ENCODE peak calls at places on chromosomes 12 and 14, in six cellular contexts. O is cardiac fibroblast, P is nephron progenitor cell, R is cardiac muscle cell, X is tibial nerve, K is NB4. Y is an unnamed sample.

GRCh38 chr12:26277511-26278246 is 82.3 kb downstream of the SSPN start:
- DNase-seq in O (no peak), P (no peak), R (no peak), X (no peak), K (peak; percentile 51), Y (no peak)

GRCh38 chr14:36524874-36525745 is 5.1 kb upstream of the NKX2-1 start:
- DNase-seq in O (no peak), P (peak; percentile 86), R (peak; percentile 85), X (no peak), K (peak; percentile 13), Y (no peak)

GRCh38 chr12:42893802-42894201 is 304.3 kb upstream of the PRICKLE1 start:
- DNase-seq in O (no peak), P (no peak), R (no peak), X (no peak), K (no peak), Y (no peak)

GRCh38 chr12:124938606-124939427 is 24.4 kb upstream of the UBC start:
- DNase-seq in O (peak; percentile 95), P (peak; percentile 59), R (peak; percentile 81), X (peak; percentile 56), K (no peak), Y (peak; percentile 64)

GRCh38 chr12:126487581-126487980 is 1422.3 kb downstream of the AACS start:
- DNase-seq in O (no peak), P (no peak), R (no peak), X (no peak), K (no peak), Y (no peak)

GRCh38 chr14:73250317-73250713 is 13.0 kb downstream of the PAPLN start:
- DNase-seq in O (no peak), P (no peak), R (no peak), X (no peak), K (no peak), Y (no peak)

GRCh38 chr12:52063081-52063985 is 6.4 kb upstream of the ATG101 start:
- DNase-seq in O (no peak), P (no peak), R (no peak), X (no peak), K (no peak), Y (no peak)

GRCh38 chr14:54106802-54107377 is 150.3 kb upstream of the BMP4 start:
- DNase-seq in O (peak; percentile 28), P (no peak), R (peak; percentile 4), X (no peak), K (no peak), Y (no peak)

GRCh38 chr14:92819011-92819410 is 24.9 kb downstream of the GOLGA5 start:
- DNase-seq in O (no peak), P (no peak), R (no peak), X (no peak), K (no peak), Y (no peak)

GRCh38 chr12:25784669-25785068 is 173.8 kb upstream of the RASSF8 start:
- DNase-seq in O (no peak), P (no peak), R (no peak), X (no peak), K (no peak), Y (no peak)

GRCh38 chr14:92786427-92786756 is 7.7 kb upstream of the GOLGA5 start:
- DNase-seq in O (no peak), P (no peak), R (no peak), X (no peak), K (no peak), Y (no peak)

GRCh38 chr14:103915616-103916015 is 12.6 kb upstream of the TDRD9 start:
- DNase-seq in O (no peak), P (no peak), R (no peak), X (no peak), K (no peak), Y (no peak)

GRCh38 chr14:34003691-34004090 is 52.8 kb upstream of the EGLN3 start:
- DNase-seq in O (no peak), P (no peak), R (no peak), X (no peak), K (no peak), Y (no peak)

GRCh38 chr12:10213168-10214130 is 772 bp downstream of the GABARAPL1 start:
- DNase-seq in O (peak; percentile 91), P (peak; percentile 64), R (peak; percentile 52), X (peak; percentile 70), K (peak; percentile 95), Y (peak; percentile 85)

GRCh38 chr12:74365178-74365964 is 172.3 kb upstream of the ATXN7L3B start:
- DNase-seq in O (peak; percentile 80), P (peak; percentile 7), R (peak; percentile 5), X (no peak), K (peak; percentile 66), Y (no peak)

GRCh38 chr14:23379331-23380196 is 2.7 kb downstream of the CMTM5 start:
- DNase-seq in O (peak; percentile 43), P (peak; percentile 58), R (peak; percentile 86), X (no peak), K (peak; percentile 37), Y (peak; percentile 41)

GRCh38 chr14:32019271-32019670 is 57.8 kb upstream of the ARHGAP5 start:
- DNase-seq in O (no peak), P (no peak), R (no peak), X (no peak), K (no peak), Y (no peak)

GRCh38 chr14:83164016-83164415 is 1630.4 kb upstream of the SEL1L start:
- DNase-seq in O (peak; percentile 7), P (no peak), R (peak; percentile 5), X (no peak), K (no peak), Y (no peak)

GRCh38 chr12:124666722-124667259 is 99.4 kb upstream of the NCOR2 start:
- DNase-seq in O (no peak), P (no peak), R (no peak), X (no peak), K (no peak), Y (no peak)

GRCh38 chr12:107844312-107844921 is 69.9 kb downstream of the ASCL4 start:
- DNase-seq in O (no peak), P (peak; percentile 62), R (peak; percentile 24), X (no peak), K (no peak), Y (no peak)

GRCh38 chr14:29518335-29518734 is 409.3 kb downstream of the PRKD1 start:
- DNase-seq in O (peak; percentile 45), P (no peak), R (no peak), X (no peak), K (no peak), Y (no peak)

GRCh38 chr14:29527286-29527685 is 400.4 kb downstream of the PRKD1 start:
- DNase-seq in O (no peak), P (no peak), R (no peak), X (no peak), K (no peak), Y (no peak)

DNA sequence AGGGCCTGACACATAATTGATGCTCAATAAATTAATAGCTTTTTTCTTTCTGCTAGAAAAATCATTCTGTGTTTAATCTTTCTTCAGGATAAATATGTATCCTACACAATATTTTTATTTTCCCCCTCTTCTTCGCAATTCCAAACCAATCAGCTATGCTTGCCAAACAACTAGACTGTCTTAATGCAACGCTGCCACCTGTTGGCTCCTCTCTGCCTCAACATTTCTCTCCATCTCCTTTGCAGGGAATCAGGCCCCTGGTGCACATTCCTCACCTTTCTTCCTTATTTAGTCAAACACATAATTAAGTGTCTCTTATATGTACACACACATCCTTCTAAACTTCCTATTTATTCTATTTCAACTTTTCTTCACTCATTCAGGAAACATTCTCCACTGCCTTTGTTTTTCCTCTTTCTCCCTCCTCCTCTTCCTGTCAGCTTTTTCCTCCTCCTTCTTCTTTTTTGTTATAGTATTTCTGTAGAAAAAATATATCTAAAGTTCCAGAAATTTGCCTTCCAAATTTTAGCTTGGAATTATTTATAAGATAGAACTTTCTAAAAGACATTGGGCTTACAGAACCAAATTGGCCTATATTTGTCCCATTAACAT is 406.0 kb downstream of the PRKD1 start:
- DNase-seq in O (peak; percentile 52), P (peak; percentile 16), R (peak; percentile 20), X (no peak), K (peak; percentile 21), Y (no peak)
- TF ChIP-seq CTCF in O (peak; percentile 56), P (peak; percentile 44), R (peak; percentile 40), X (no peak), K (peak; percentile 38), Y (no peak)

DNA sequence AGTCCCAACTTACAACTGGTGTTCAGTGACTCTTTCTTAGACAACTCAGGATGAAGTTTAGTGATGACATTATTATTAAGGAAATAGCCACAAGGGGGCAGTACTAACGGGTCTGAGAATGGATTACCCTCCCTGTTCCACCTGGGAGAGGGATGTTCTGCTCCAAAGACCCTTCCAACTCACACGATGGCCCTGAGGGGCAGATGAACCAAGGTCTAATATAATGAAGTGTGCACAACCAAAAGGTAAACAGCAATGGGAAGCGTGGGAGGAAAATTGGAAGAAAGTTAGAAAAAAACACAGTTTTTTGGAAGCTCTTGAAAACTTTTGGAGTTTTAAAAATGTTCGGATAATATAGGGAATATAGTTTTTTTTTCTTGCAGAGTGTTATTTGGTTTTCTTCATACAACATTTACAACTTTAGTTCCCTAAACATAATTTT is 24.0 kb downstream of the FGF6 start:
- DNase-seq in O (peak; percentile 50), P (peak; percentile 51), R (peak; percentile 80), X (no peak), K (peak; percentile 68), Y (no peak)
- TF ChIP-seq CTCF in O (peak; percentile 49), P (peak; percentile 61), R (peak; percentile 62), X (peak; percentile 33), K (peak; percentile 25), Y (peak; percentile 54)

DNA sequence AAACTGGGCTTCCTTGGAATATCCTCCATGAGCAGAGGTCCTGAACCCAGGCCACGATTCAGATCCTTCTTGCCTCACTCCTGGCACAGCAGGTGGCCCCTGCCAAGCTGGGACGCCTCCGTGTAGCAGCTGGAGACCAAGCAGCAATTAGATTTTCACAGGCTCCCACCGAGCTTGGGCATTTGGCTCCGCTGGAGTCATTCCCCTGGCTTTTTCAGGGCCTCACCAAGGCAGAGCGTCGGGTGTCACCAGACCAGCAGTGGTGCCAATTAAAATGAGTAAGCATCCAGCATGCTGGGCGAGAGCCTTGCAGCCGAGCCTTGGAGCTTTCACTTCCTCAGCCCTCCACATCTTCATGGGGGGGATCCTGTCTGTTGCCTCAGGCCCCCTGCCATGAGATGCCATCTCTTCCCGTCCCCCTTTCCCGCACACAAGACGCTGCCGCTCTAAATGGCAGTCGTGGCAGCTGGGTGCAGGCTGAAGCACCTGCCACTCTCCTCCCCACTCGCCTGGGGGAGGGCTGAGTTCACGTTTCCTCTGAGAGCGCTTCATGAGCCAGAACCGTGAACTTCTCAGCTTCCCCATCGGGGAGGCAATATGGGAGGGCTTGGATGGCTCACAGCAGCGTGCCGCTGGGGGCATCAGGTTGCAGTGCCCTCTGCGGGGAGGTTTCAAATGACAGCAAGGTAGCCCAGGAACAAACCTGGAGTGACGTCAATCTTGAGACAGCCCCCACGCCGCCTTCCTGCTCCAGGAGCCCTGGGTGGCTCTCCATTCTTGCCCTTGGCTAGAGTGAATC is 11.7 kb downstream of the TPCN1 start:
- DNase-seq in O (no peak), P (peak; percentile 70), R (peak; percentile 29), X (no peak), K (no peak), Y (peak; percentile 54)
- TF ChIP-seq CTCF in O (no peak), P (no peak), R (no peak), X (no peak), K (no peak), Y (no peak)

GRCh38 chr12:86838709-86839108 is 582.5 kb upstream of the MGAT4C start:
- DNase-seq in O (no peak), P (no peak), R (no peak), X (no peak), K (no peak), Y (peak; percentile 4)
- TF ChIP-seq CTCF in O (no peak), P (no peak), R (no peak), X (no peak), K (no peak), Y (peak; percentile 34)

GRCh38 chr12:113766133-113766879 is 199.8 kb downstream of the RBM19 start:
- DNase-seq in O (no peak), P (peak; percentile 26), R (no peak), X (no peak), K (no peak), Y (no peak)
- TF ChIP-seq CTCF in O (no peak), P (no peak), R (no peak), X (no peak), K (no peak), Y (no peak)

GRCh38 chr14:25406818-25407217 is 356.9 kb upstream of the STXBP6 start:
- DNase-seq in O (peak; percentile 33), P (peak; percentile 53), R (peak; percentile 79), X (no peak), K (peak; percentile 67), Y (no peak)
- TF ChIP-seq CTCF in O (no peak), P (peak; percentile 62), R (peak; percentile 33), X (no peak), K (peak; percentile 70), Y (peak; percentile 45)

Y was measured in dorsolateral prefrontal cortex.